ENCODE peak calls at places on chromosomes 12 and 14, in nine cellular contexts. One of them, this sample, is unnamed.

GRCh38 chr12:124543591-124544310 is 23.7 kb downstream of the NCOR2 start:
- DNase-seq in upper lobe of right lung: no peak
- DNase-seq in CD8-positive, alpha-beta memory T cell: no peak
- DNase-seq in heart left ventricle: no peak
- DNase-seq in psoas muscle: no peak
- DNase-seq in aorta: no peak
- DNase-seq in OCI-LY7: peak; percentile 61
- DNase-seq in gastrocnemius medialis: no peak
- DNase-seq in lower lobe of right lung: no peak
- DNase-seq in this sample: no peak

GRCh38 chr12:114254998-114255397 is 150.9 kb downstream of the TBX5 start:
- DNase-seq in OCI-LY7: peak; percentile 24
- DNase-seq in upper lobe of right lung: no peak
- DNase-seq in lower lobe of right lung: no peak
- DNase-seq in CD8-positive, alpha-beta memory T cell: no peak
- DNase-seq in heart left ventricle: no peak
- DNase-seq in gastrocnemius medialis: no peak
- DNase-seq in psoas muscle: no peak
- DNase-seq in aorta: no peak
- DNase-seq in this sample: no peak

GRCh38 chr14:25108959-25109358 is 59.0 kb upstream of the STXBP6 start:
- DNase-seq in upper lobe of right lung: no peak
- DNase-seq in aorta: no peak
- DNase-seq in CD8-positive, alpha-beta memory T cell: no peak
- DNase-seq in psoas muscle: no peak
- DNase-seq in OCI-LY7: no peak
- DNase-seq in lower lobe of right lung: no peak
- DNase-seq in gastrocnemius medialis: no peak
- DNase-seq in heart left ventricle: no peak
- DNase-seq in this sample: no peak

GRCh38 chr14:105326891-105327694 is 12.5 kb downstream of the PACS2 start:
- DNase-seq in psoas muscle: no peak
- DNase-seq in lower lobe of right lung: no peak
- DNase-seq in upper lobe of right lung: no peak
- DNase-seq in gastrocnemius medialis: peak; percentile 86
- DNase-seq in heart left ventricle: peak; percentile 64
- DNase-seq in OCI-LY7: no peak
- DNase-seq in CD8-positive, alpha-beta memory T cell: no peak
- DNase-seq in aorta: no peak
- DNase-seq in this sample: no peak

GRCh38 chr12:27245039-27245438 is 953 bp downstream of the STK38L start:
- DNase-seq in gastrocnemius medialis: no peak
- DNase-seq in psoas muscle: no peak
- DNase-seq in heart left ventricle: no peak
- DNase-seq in OCI-LY7: no peak
- DNase-seq in CD8-positive, alpha-beta memory T cell: no peak
- DNase-seq in lower lobe of right lung: no peak
- DNase-seq in upper lobe of right lung: no peak
- DNase-seq in aorta: no peak
- DNase-seq in this sample: no peak

GRCh38 chr14:57987596-57988300 is 121.9 kb upstream of the SLC35F4 start:
- DNase-seq in heart left ventricle: no peak
- DNase-seq in aorta: no peak
- DNase-seq in upper lobe of right lung: no peak
- DNase-seq in lower lobe of right lung: no peak
- DNase-seq in gastrocnemius medialis: no peak
- DNase-seq in CD8-positive, alpha-beta memory T cell: no peak
- DNase-seq in psoas muscle: no peak
- DNase-seq in OCI-LY7: no peak
- DNase-seq in this sample: no peak

GRCh38 chr12:123983822-123984485 is 10.9 kb downstream of the ZNF664 start:
- DNase-seq in OCI-LY7: peak; percentile 76
- DNase-seq in gastrocnemius medialis: peak; percentile 36
- DNase-seq in upper lobe of right lung: no peak
- DNase-seq in CD8-positive, alpha-beta memory T cell: peak; percentile 47
- DNase-seq in heart left ventricle: no peak
- DNase-seq in lower lobe of right lung: no peak
- DNase-seq in psoas muscle: no peak
- DNase-seq in aorta: no peak
- DNase-seq in this sample: peak; percentile 21

GRCh38 chr14:93171366-93171765 is 13.3 kb downstream of the MOAP1 start:
- DNase-seq in OCI-LY7: no peak
- DNase-seq in upper lobe of right lung: peak; percentile 6
- DNase-seq in psoas muscle: no peak
- DNase-seq in lower lobe of right lung: no peak
- DNase-seq in aorta: no peak
- DNase-seq in CD8-positive, alpha-beta memory T cell: no peak
- DNase-seq in heart left ventricle: no peak
- DNase-seq in gastrocnemius medialis: no peak
- DNase-seq in this sample: peak; percentile 49

GRCh38 chr14:55804198-55804553 is 224.2 kb downstream of the KTN1 start:
- DNase-seq in CD8-positive, alpha-beta memory T cell: no peak
- DNase-seq in OCI-LY7: no peak
- DNase-seq in lower lobe of right lung: no peak
- DNase-seq in upper lobe of right lung: no peak
- DNase-seq in gastrocnemius medialis: no peak
- DNase-seq in psoas muscle: no peak
- DNase-seq in aorta: no peak
- DNase-seq in heart left ventricle: no peak
- DNase-seq in this sample: no peak

GRCh38 chr12:49200882-49201594 is 12.2 kb upstream of the TUBA1A start:
- DNase-seq in OCI-LY7: peak; percentile 64
- DNase-seq in CD8-positive, alpha-beta memory T cell: peak; percentile 64
- DNase-seq in aorta: no peak
- DNase-seq in lower lobe of right lung: no peak
- DNase-seq in psoas muscle: no peak
- DNase-seq in heart left ventricle: no peak
- DNase-seq in gastrocnemius medialis: no peak
- DNase-seq in upper lobe of right lung: no peak
- DNase-seq in this sample: peak; percentile 65

GRCh38 chr14:56183631-56184157 is 65.5 kb downstream of the PELI2 start:
- DNase-seq in heart left ventricle: no peak
- DNase-seq in lower lobe of right lung: no peak
- DNase-seq in CD8-positive, alpha-beta memory T cell: no peak
- DNase-seq in psoas muscle: no peak
- DNase-seq in gastrocnemius medialis: no peak
- DNase-seq in upper lobe of right lung: no peak
- DNase-seq in OCI-LY7: no peak
- DNase-seq in aorta: no peak
- DNase-seq in this sample: no peak

GRCh38 chr12:27057543-27057942 is 24.8 kb downstream of the C12orf71 start:
- DNase-seq in gastrocnemius medialis: no peak
- DNase-seq in psoas muscle: no peak
- DNase-seq in upper lobe of right lung: no peak
- DNase-seq in heart left ventricle: no peak
- DNase-seq in CD8-positive, alpha-beta memory T cell: no peak
- DNase-seq in lower lobe of right lung: no peak
- DNase-seq in aorta: no peak
- DNase-seq in OCI-LY7: no peak
- DNase-seq in this sample: no peak

GRCh38 chr12:93113317-93114006 is 184.4 kb upstream of the EEA1 start:
- DNase-seq in heart left ventricle: peak; percentile 66
- DNase-seq in CD8-positive, alpha-beta memory T cell: no peak
- DNase-seq in aorta: no peak
- DNase-seq in gastrocnemius medialis: no peak
- DNase-seq in psoas muscle: no peak
- DNase-seq in OCI-LY7: no peak
- DNase-seq in upper lobe of right lung: no peak
- DNase-seq in lower lobe of right lung: no peak
- DNase-seq in this sample: no peak

DNA sequence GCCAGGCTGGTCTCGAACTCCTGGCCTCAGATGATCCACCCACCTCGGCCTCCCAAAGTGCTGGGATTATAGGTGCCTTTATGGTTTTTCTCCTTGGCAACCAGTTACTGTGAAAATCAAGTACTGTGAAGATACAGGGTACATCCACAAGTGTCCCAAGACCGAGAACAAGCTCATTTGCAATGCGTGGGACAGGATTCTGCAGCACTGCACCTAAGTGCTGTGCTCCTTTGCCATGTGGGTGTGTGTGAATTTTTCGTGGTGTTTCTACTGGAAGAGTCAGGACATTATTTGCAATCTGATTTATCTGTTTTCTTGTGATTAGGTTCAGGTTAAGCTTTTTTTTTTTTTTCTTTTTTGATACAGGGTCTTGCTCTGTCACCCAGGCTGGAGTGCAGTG is 7.1 kb upstream of the C14orf93 start:
- DNase-seq in CD8-positive, alpha-beta memory T cell: no peak
- DNase-seq in lower lobe of right lung: no peak
- DNase-seq in psoas muscle: no peak
- DNase-seq in OCI-LY7: no peak
- DNase-seq in upper lobe of right lung: no peak
- DNase-seq in gastrocnemius medialis: no peak
- DNase-seq in heart left ventricle: no peak
- DNase-seq in aorta: no peak
- DNase-seq in this sample: no peak
- H3K4me1 ChIP-seq in CD8-positive, alpha-beta memory T cell: peaks cover 19% of the 10 kb centered on the region
- H3K4me1 ChIP-seq in lower lobe of right lung: no peaks in the 10 kb centered on the region
- H3K4me1 ChIP-seq in psoas muscle: no peaks in the 10 kb centered on the region
- H3K4me1 ChIP-seq in OCI-LY7: no peaks in the 10 kb centered on the region
- H3K4me1 ChIP-seq in upper lobe of right lung: no peaks in the 10 kb centered on the region
- H3K4me1 ChIP-seq in gastrocnemius medialis: no peaks in the 10 kb centered on the region
- H3K4me1 ChIP-seq in heart left ventricle: no peaks in the 10 kb centered on the region
- H3K4me1 ChIP-seq in aorta: no peaks in the 10 kb centered on the region
- H3K4me1 ChIP-seq in this sample: peaks cover 5% of the 10 kb centered on the region

GRCh38 chr12:34603382-34604035 is 581.2 kb downstream of the ALG10 start:
- DNase-seq in heart left ventricle: no peak
- DNase-seq in gastrocnemius medialis: no peak
- DNase-seq in upper lobe of right lung: no peak
- DNase-seq in aorta: no peak
- DNase-seq in lower lobe of right lung: no peak
- DNase-seq in CD8-positive, alpha-beta memory T cell: no peak
- DNase-seq in OCI-LY7: no peak
- DNase-seq in psoas muscle: no peak
- DNase-seq in this sample: no peak
- H3K9me3 ChIP-seq in heart left ventricle: peaks cover 94% of the 10 kb centered on the region
- H3K9me3 ChIP-seq in gastrocnemius medialis: no peaks in the 10 kb centered on the region
- H3K9me3 ChIP-seq in upper lobe of right lung: peaks cover 11% of the 10 kb centered on the region
- H3K9me3 ChIP-seq in aorta: peaks cover 6% of the 10 kb centered on the region
- H3K9me3 ChIP-seq in lower lobe of right lung: peaks cover 46% of the 10 kb centered on the region
- H3K9me3 ChIP-seq in CD8-positive, alpha-beta memory T cell: no peaks in the 10 kb centered on the region
- H3K9me3 ChIP-seq in OCI-LY7: no peaks in the 10 kb centered on the region
- H3K9me3 ChIP-seq in psoas muscle: no peaks in the 10 kb centered on the region
- H3K9me3 ChIP-seq in this sample: peaks cover 15% of the 10 kb centered on the region

GRCh38 chr12:104472748-104473147 is 16.0 kb downstream of the CHST11 start:
- DNase-seq in lower lobe of right lung: no peak
- DNase-seq in gastrocnemius medialis: no peak
- DNase-seq in upper lobe of right lung: no peak
- DNase-seq in CD8-positive, alpha-beta memory T cell: no peak
- DNase-seq in heart left ventricle: no peak
- DNase-seq in OCI-LY7: no peak
- DNase-seq in psoas muscle: no peak
- DNase-seq in aorta: no peak
- DNase-seq in this sample: no peak

GRCh38 chr12:104471336-104471735 is 14.6 kb downstream of the CHST11 start:
- DNase-seq in upper lobe of right lung: no peak
- DNase-seq in OCI-LY7: no peak
- DNase-seq in aorta: no peak
- DNase-seq in heart left ventricle: no peak
- DNase-seq in gastrocnemius medialis: no peak
- DNase-seq in lower lobe of right lung: no peak
- DNase-seq in psoas muscle: no peak
- DNase-seq in CD8-positive, alpha-beta memory T cell: no peak
- DNase-seq in this sample: no peak

GRCh38 chr12:104470521-104470920 is 13.8 kb downstream of the CHST11 start:
- DNase-seq in upper lobe of right lung: no peak
- DNase-seq in OCI-LY7: no peak
- DNase-seq in aorta: no peak
- DNase-seq in gastrocnemius medialis: no peak
- DNase-seq in CD8-positive, alpha-beta memory T cell: no peak
- DNase-seq in lower lobe of right lung: no peak
- DNase-seq in psoas muscle: no peak
- DNase-seq in heart left ventricle: no peak
- DNase-seq in this sample: no peak

GRCh38 chr12:104475269-104475668 is 18.5 kb downstream of the CHST11 start:
- DNase-seq in aorta: no peak
- DNase-seq in psoas muscle: no peak
- DNase-seq in CD8-positive, alpha-beta memory T cell: no peak
- DNase-seq in lower lobe of right lung: no peak
- DNase-seq in upper lobe of right lung: no peak
- DNase-seq in gastrocnemius medialis: no peak
- DNase-seq in heart left ventricle: no peak
- DNase-seq in OCI-LY7: no peak
- DNase-seq in this sample: no peak

DNA sequence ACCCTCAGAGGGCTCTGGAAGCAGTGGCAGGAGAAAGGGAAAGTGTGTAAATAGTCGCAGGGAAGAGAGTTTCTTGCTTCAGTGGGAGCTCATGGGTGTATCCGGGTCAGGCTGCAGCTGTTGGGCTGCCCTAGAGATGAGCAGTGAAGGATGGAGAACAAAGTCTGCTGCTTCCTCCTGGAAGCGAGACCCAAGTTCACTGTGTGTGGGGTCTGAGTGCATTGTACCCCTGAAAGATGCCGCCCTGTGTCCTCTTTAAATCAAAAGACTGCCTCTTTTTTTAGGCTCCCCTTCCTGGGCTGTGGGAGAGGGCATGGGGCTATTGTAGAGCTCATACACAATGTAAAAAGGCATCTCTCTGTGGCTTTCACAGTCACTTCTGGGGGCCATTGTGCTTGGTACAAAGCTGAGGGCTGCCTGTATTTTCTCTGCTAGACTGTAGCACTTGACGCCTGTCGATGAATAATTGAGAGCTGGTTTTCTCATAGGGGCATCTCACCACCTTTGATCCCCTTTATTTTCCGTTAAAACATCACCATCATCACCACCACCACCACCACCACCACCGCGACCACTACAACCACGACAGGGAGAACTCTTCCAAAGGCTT is 16.7 kb downstream of the CHST11 start:
- DNase-seq in psoas muscle: no peak
- DNase-seq in upper lobe of right lung: no peak
- DNase-seq in aorta: no peak
- DNase-seq in gastrocnemius medialis: no peak
- DNase-seq in lower lobe of right lung: no peak
- DNase-seq in heart left ventricle: no peak
- DNase-seq in OCI-LY7: peak; percentile 80
- DNase-seq in CD8-positive, alpha-beta memory T cell: no peak
- DNase-seq in this sample: no peak
- H3K4me1 ChIP-seq in psoas muscle: no peaks in the 10 kb centered on the region
- H3K4me1 ChIP-seq in upper lobe of right lung: peaks cover 24% of the 10 kb centered on the region
- H3K4me1 ChIP-seq in aorta: peaks cover 4% of the 10 kb centered on the region
- H3K4me1 ChIP-seq in gastrocnemius medialis: no peaks in the 10 kb centered on the region
- H3K4me1 ChIP-seq in lower lobe of right lung: peaks cover 23% of the 10 kb centered on the region
- H3K4me1 ChIP-seq in heart left ventricle: no peaks in the 10 kb centered on the region
- H3K4me1 ChIP-seq in OCI-LY7: peaks cover 92% of the 10 kb centered on the region
- H3K4me1 ChIP-seq in CD8-positive, alpha-beta memory T cell: peaks cover 84% of the 10 kb centered on the region
- H3K4me1 ChIP-seq in this sample: no peaks in the 10 kb centered on the region

DNA sequence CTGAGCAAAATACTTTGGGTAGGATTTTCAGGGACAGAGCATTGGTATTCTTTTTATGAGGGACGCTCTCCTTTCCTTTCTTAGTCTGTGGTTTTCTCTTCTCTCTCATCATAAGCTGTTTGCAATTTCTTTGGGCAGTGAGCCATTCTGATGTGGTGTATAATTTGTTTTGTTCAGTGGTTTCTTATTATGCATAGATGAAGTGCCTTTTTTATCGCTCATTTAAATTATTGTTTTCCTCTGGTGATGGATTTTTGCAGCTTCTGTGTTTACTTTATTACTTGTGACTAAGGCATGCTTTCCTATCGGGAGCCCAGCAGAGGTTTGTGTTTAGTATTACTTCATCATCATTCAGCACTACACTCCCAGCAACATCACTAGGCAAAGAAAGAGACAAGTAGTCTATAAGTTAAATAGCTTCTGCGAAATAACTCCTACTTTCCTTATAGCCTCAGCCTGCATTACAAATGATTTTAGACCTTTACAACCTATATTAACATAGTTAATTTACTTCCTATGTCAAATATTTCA is 586.6 kb upstream of the NOVA1 start:
- DNase-seq in gastrocnemius medialis: no peak
- DNase-seq in OCI-LY7: no peak
- DNase-seq in aorta: no peak
- DNase-seq in upper lobe of right lung: no peak
- DNase-seq in lower lobe of right lung: no peak
- DNase-seq in CD8-positive, alpha-beta memory T cell: no peak
- DNase-seq in psoas muscle: no peak
- DNase-seq in heart left ventricle: no peak
- DNase-seq in this sample: no peak
- H3K9me3 ChIP-seq in gastrocnemius medialis: no peaks in the 10 kb centered on the region
- H3K9me3 ChIP-seq in OCI-LY7: peaks cover 26% of the 10 kb centered on the region
- H3K9me3 ChIP-seq in aorta: no peaks in the 10 kb centered on the region
- H3K9me3 ChIP-seq in upper lobe of right lung: no peaks in the 10 kb centered on the region
- H3K9me3 ChIP-seq in lower lobe of right lung: no peaks in the 10 kb centered on the region
- H3K9me3 ChIP-seq in CD8-positive, alpha-beta memory T cell: no peaks in the 10 kb centered on the region
- H3K9me3 ChIP-seq in psoas muscle: no peaks in the 10 kb centered on the region
- H3K9me3 ChIP-seq in heart left ventricle: no peaks in the 10 kb centered on the region
- H3K9me3 ChIP-seq in this sample: no peaks in the 10 kb centered on the region

This sample was measured in SJSA1.